ENCODE peak calls at places on chromosomes 6 and 20, in five cellular contexts. H, B, A, J and D are unnamed samples.

GRCh38 chr20:63974402-63975200 is 4.8 kb downstream of the SAMD10 start:
- DNase-seq in H (peak; percentile 74), B (peak; percentile 47), A (no peak), J (no peak), D (no peak)

GRCh38 chr6:134405386-134406087 is 87.6 kb upstream of the SGK1 start:
- DNase-seq in H (no peak), B (no peak), A (no peak), J (no peak), D (no peak)

GRCh38 chr6:2952557-2953095 is 18.7 kb downstream of the SERPINB6 start:
- DNase-seq in H (peak; percentile 91), B (peak; percentile 69), A (no peak), J (peak; percentile 78), D (peak; percentile 74)

GRCh38 chr6:139754898-139755754 is 380.7 kb upstream of the CITED2 start:
- DNase-seq in H (no peak), B (no peak), A (no peak), J (no peak), D (no peak)

GRCh38 chr6:138397128-138397814 is 6.8 kb upstream of the HEBP2 start:
- DNase-seq in H (peak; percentile 32), B (no peak), A (no peak), J (no peak), D (no peak)

GRCh38 chr20:15834857-15835256 is 738.4 kb downstream of the KIF16B start:
- DNase-seq in H (no peak), B (no peak), A (no peak), J (no peak), D (no peak)

GRCh38 chr6:116840091-116840490 is 11.2 kb upstream of the GPRC6A start:
- DNase-seq in H (peak; percentile 50), B (no peak), A (no peak), J (peak; percentile 9), D (peak; percentile 30)

GRCh38 chr20:62364911-62365736 is 2.0 kb downstream of the LAMA5 start:
- DNase-seq in H (no peak), B (no peak), A (no peak), J (no peak), D (no peak)

GRCh38 chr6:100880149-100880900 is 804 bp downstream of the ASCC3 start:
- DNase-seq in H (peak; percentile 25), B (no peak), A (no peak), J (no peak), D (no peak)

GRCh38 chr6:30238178-30238795 is 25.1 kb upstream of the TRIM26 start:
- DNase-seq in H (peak; percentile 31), B (no peak), A (no peak), J (no peak), D (no peak)

GRCh38 chr6:82113231-82113630 is 134.3 kb downstream of the IBTK start:
- DNase-seq in H (no peak), B (no peak), A (no peak), J (no peak), D (no peak)

GRCh38 chr6:135722679-135723078 is 128.8 kb upstream of the PDE7B start:
- DNase-seq in H (peak; percentile 94), B (no peak), A (no peak), J (peak; percentile 72), D (no peak)

GRCh38 chr6:40803897-40804702 is 216.9 kb upstream of the LRFN2 start:
- DNase-seq in H (no peak), B (no peak), A (no peak), J (no peak), D (no peak)

GRCh38 chr6:167112421-167112820 is 10.5 kb upstream of the CCR6 start:
- DNase-seq in H (no peak), B (no peak), A (no peak), J (no peak), D (no peak)

GRCh38 chr6:398558-399078 is 7.1 kb downstream of the IRF4 start:
- DNase-seq in H (no peak), B (no peak), A (no peak), J (no peak), D (no peak)

GRCh38 chr6:20533746-20534294 is 437 bp upstream of the CDKAL1 start:
- DNase-seq in H (no peak), B (no peak), A (no peak), J (no peak), D (no peak)

GRCh38 chr6:7451321-7451720 is 61.7 kb downstream of the RIOK1 start:
- DNase-seq in H (no peak), B (no peak), A (no peak), J (no peak), D (no peak)

GRCh38 chr6:113994934-113995342 is 24.0 kb upstream of the HDAC2 start:
- DNase-seq in H (peak; percentile 93), B (peak; percentile 31), A (no peak), J (peak; percentile 82), D (peak; percentile 22)

GRCh38 chr6:84449220-84449619 is 221.8 kb upstream of the CEP162 start:
- DNase-seq in H (no peak), B (peak; percentile 44), A (no peak), J (no peak), D (no peak)

GRCh38 chr6:36478051-36478526 is 35.3 kb downstream of the KCTD20 start:
- DNase-seq in H (no peak), B (no peak), A (no peak), J (no peak), D (peak; percentile 75)

GRCh38 chr20:16719421-16719820 is 10.4 kb upstream of the SNRPB2 start:
- DNase-seq in H (no peak), B (no peak), A (no peak), J (no peak), D (no peak)

GRCh38 chr6:34148864-34149810 is 3.2 kb upstream of the GRM4 start:
- DNase-seq in H (no peak), B (no peak), A (no peak), J (no peak), D (no peak)

GRCh38 chr6:163438940-163439335 is 24.4 kb downstream of the QKI start:
- DNase-seq in H (no peak), B (peak; percentile 20), A (no peak), J (no peak), D (peak; percentile 44)

GRCh38 chr6:144347933-144348332 is 62.8 kb downstream of the UTRN start:
- DNase-seq in H (no peak), B (no peak), A (no peak), J (no peak), D (no peak)

GRCh38 chr6:14758421-14759043 is 487.3 kb upstream of the JARID2 start:
- DNase-seq in H (peak; percentile 30), B (peak; percentile 78), A (no peak), J (no peak), D (no peak)

GRCh38 chr20:48314925-48315592 is 512.7 kb downstream of the PREX1 start:
- DNase-seq in H (no peak), B (no peak), A (no peak), J (no peak), D (peak; percentile 15)

GRCh38 chr6:3228046-3228671 is 706 bp upstream of the TUBB2B start:
- DNase-seq in H (no peak), B (peak; percentile 95), A (no peak), J (no peak), D (peak; percentile 57)

GRCh38 chr6:13437597-13437996 is 49.8 kb downstream of the GFOD1 start:
- DNase-seq in H (no peak), B (no peak), A (no peak), J (no peak), D (no peak)

GRCh38 chr6:38906582-38906981 is 142.0 kb upstream of the GLP1R start:
- DNase-seq in H (no peak), B (no peak), A (no peak), J (no peak), D (no peak)

GRCh38 chr6:107275330-107275865 is 160.1 kb upstream of the BEND3 start:
- DNase-seq in H (peak; percentile 12), B (no peak), A (no peak), J (no peak), D (peak; percentile 92)

GRCh38 chr6:122476131-122476530 is 4.5 kb upstream of the SERINC1 start:
- DNase-seq in H (peak; percentile 33), B (peak; percentile 48), A (no peak), J (peak; percentile 13), D (no peak)

GRCh38 chr6:157813757-157814455 is 9.1 kb upstream of the SNX9 start:
- DNase-seq in H (peak; percentile 82), B (no peak), A (no peak), J (peak; percentile 98), D (no peak)